ENCODE peak calls at places on chromosomes 2 and 18, in five cellular contexts. D, K, O, W and P are unnamed samples. For H3K4me1, the result is how much of the 10 kb centered on the place peaks cover.

GRCh38 chr2:48712151-48712550 is 43.4 kb downstream of the LHCGR start:
- DNase-seq in W (no peak), K (no peak), D (no peak), O (no peak), P (no peak)

GRCh38 chr2:210399440-210400041 is 77.0 kb downstream of the LANCL1 start:
- DNase-seq in K (no peak), O (no peak), W (peak), D (no peak), P (no peak)

GRCh38 chr2:205934443-205934842 is 151.5 kb downstream of the INO80D start:
- DNase-seq in O (no peak), W (peak), D (no peak), K (no peak), P (no peak)

GRCh38 chr18:62881509-62882016 is 166.2 kb downstream of the PHLPP1 start:
- DNase-seq in K (no peak), O (no peak), D (no peak), W (peak), P (no peak)

GRCh38 chr2:30266051-30266621 is 34.8 kb downstream of the LBH start:
- DNase-seq in W (no peak), K (no peak), O (peak), D (peak), P (no peak)

GRCh38 chr2:103289101-103289725 is 527.4 kb downstream of the TMEM182 start:
- DNase-seq in D (no peak), O (no peak), W (no peak), K (no peak), P (no peak)

GRCh38 chr2:223725986-223726970 is 111.1 kb downstream of the AP1S3 start:
- DNase-seq in D (no peak), K (no peak), O (no peak), W (no peak), P (no peak)

GRCh38 chr18:55494441-55494840 is 93.6 kb downstream of the TCF4 start:
- DNase-seq in K (no peak), D (no peak), O (no peak), W (no peak), P (no peak)

GRCh38 chr2:120547662-120548061 is 188.0 kb upstream of the GLI2 start:
- DNase-seq in O (peak), W (no peak), K (no peak), D (peak), P (no peak)

GRCh38 chr2:73981081-73981968 is 3.4 kb upstream of the TET3 start:
- DNase-seq in W (peak), O (peak), D (peak), K (no peak), P (no peak)

GRCh38 chr18:33928226-33928625 is 296.5 kb downstream of the NOL4 start:
- DNase-seq in D (no peak), O (no peak), K (no peak), W (no peak), P (no peak)

GRCh38 chr2:207224391-207224790 is 58.6 kb upstream of the KLF7 start:
- DNase-seq in W (no peak), K (no peak), O (no peak), D (no peak), P (no peak)

GRCh38 chr2:79935771-79936657 is 368.5 kb downstream of the LRRTM1 start:
- DNase-seq in D (peak), W (no peak), K (no peak), O (no peak), P (peak)

GRCh38 chr18:47870605-47871004 is 59.9 kb downstream of the SMAD2 start:
- DNase-seq in D (no peak), W (no peak), K (no peak), O (no peak), P (no peak)

GRCh38 chr2:173415663-173416469 is 61.2 kb downstream of the CDCA7 start:
- DNase-seq in W (no peak), O (no peak), D (no peak), K (no peak), P (no peak)

GRCh38 chr2:160566717-160567116 is 73.1 kb upstream of the RBMS1 start:
- DNase-seq in O (no peak), W (no peak), K (no peak), D (no peak), P (no peak)

GRCh38 chr18:31199190-31199769 is 36.6 kb upstream of the DSC1 start:
- DNase-seq in O (no peak), K (no peak), D (no peak), W (no peak), P (peak)

GRCh38 chr2:236574424-236575145 is 5.0 kb downstream of the ACKR3 start:
- DNase-seq in K (no peak), D (no peak), O (no peak), W (no peak), P (no peak)

GRCh38 chr18:61448316-61448715 is 115.1 kb downstream of the CDH20 start:
- DNase-seq in K (no peak), D (no peak), O (no peak), W (no peak), P (no peak)

GRCh38 chr2:161337247-161337646 is 29.0 kb downstream of the PSMD14 start:
- DNase-seq in D (no peak), W (no peak), O (no peak), K (no peak), P (no peak)

GRCh38 chr2:231200805-231201474 is 2.5 kb downstream of the ARMC9 start:
- DNase-seq in K (no peak), W (no peak), D (no peak), O (no peak), P (no peak)

GRCh38 chr2:187395276-187396015 is 52.6 kb downstream of the CALCRL start:
- DNase-seq in O (no peak), K (no peak), D (no peak), W (no peak), P (no peak)

GRCh38 chr2:156883828-156884615 is 373.5 kb upstream of the GALNT5 start:
- DNase-seq in K (no peak), W (no peak), D (no peak), O (no peak), P (no peak)

GRCh38 chr2:71618327-71619113 is 165.2 kb downstream of the DYSF start:
- DNase-seq in O (no peak), W (no peak), K (peak), D (peak), P (peak)

GRCh38 chr2:10504994-10505820 is 57.1 kb upstream of the ODC1 start:
- DNase-seq in O (peak), W (no peak), D (peak), K (peak), P (no peak)

GRCh38 chr2:10162586-10163497 is 40.3 kb downstream of the RRM2 start:
- DNase-seq in K (no peak), O (peak), W (no peak), D (no peak), P (no peak)

GRCh38 chr2:36438454-36438977 is 82.9 kb downstream of the CRIM1 start:
- DNase-seq in K (no peak), W (peak), D (no peak), O (no peak), P (no peak)
- TF ChIP-seq POLR2AphosphoS5 in K (peak), W (no peak), D (peak), O (no peak), P (peak)

GRCh38 chr18:44786257-44786656 is 105.6 kb downstream of the SETBP1 start:
- DNase-seq in O (no peak), K (no peak), D (no peak), W (no peak), P (no peak)

GRCh38 chr18:44790860-44791259 is 110.2 kb downstream of the SETBP1 start:
- DNase-seq in K (no peak), W (no peak), D (no peak), O (no peak), P (no peak)

GRCh38 chr18:44786697-44787096 is 106.0 kb downstream of the SETBP1 start:
- DNase-seq in K (no peak), W (no peak), D (no peak), O (no peak), P (no peak)

GRCh38 chr18:44789704-44790103 is 109.0 kb downstream of the SETBP1 start:
- DNase-seq in K (no peak), D (no peak), W (no peak), O (no peak), P (no peak)

DNA sequence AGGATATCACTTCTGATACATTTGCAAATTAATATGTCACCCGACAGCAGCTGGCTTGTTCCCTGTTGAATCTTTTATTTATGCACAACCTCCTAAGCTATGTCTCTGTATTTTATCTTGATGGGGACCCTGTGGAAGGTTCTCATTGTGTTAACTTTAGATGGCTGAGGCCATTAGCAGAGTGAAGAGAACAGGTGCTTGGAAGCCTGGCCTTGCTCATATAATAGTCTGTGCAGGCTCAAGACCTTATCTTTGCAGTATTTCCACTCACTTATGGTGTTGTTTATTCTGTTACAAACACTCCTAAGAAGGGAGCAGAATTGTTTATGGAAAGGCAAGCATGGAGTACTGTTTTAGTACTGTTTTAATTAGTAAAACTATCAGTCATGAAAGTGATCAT is 107.6 kb downstream of the SETBP1 start:
- DNase-seq in O (no peak), D (no peak), K (no peak), W (no peak), P (no peak)
- H3K4me1 ChIP-seq in O (under half), D (under half), K (under half), W (under half), P (under half)

DNA sequence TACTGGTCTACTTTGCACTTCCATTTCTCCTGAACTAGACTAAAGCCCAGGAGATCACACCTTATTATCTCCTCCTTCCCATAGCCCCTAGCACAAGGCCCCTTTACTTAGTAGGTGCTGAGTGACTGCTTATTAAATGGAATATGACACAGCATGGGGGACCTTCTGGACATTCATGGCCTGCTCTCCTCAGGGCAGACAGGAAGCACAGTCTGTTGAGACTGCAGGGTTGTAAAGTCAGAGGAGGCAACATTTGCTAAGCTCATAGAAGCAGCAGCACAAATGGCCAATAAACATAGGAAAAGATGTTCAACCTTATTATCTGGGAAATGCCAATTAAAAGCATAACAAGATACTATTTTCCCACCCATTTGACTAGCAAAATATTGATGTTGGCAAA is 75.3 kb downstream of the DNMT3A start:
- DNase-seq in K (no peak), D (no peak), W (no peak), O (no peak), P (no peak)
- TF ChIP-seq POLR2AphosphoS5 in K (no peak), D (no peak), W (no peak), O (no peak), P (no peak)

GRCh38 chr2:20588918-20589871 is 61.7 kb downstream of the HS1BP3 start:
- DNase-seq in K (no peak), W (no peak), D (peak), O (peak), P (no peak)
- H3K4me1 ChIP-seq in K (half or more), W (under half), D (under half), O (under half), P (under half)

GRCh38 chr2:85541753-85542457 is 2.9 kb downstream of the MAT2A start:
- DNase-seq in K (no peak), W (no peak), O (no peak), D (peak), P (peak)

GRCh38 chr2:85545780-85546240 is 6.8 kb downstream of the MAT2A start:
- DNase-seq in W (peak), K (no peak), D (no peak), O (no peak), P (no peak)

GRCh38 chr2:85540131-85540587 is 1.2 kb downstream of the MAT2A start:
- DNase-seq in W (no peak), D (no peak), K (no peak), O (no peak), P (no peak)

GRCh38 chr2:85541262-85541661 is 2.3 kb downstream of the MAT2A start:
- DNase-seq in O (no peak), D (no peak), K (no peak), W (no peak), P (no peak)

GRCh38 chr2:85542777-85543176 is 3.8 kb downstream of the MAT2A start:
- DNase-seq in W (no peak), O (no peak), D (no peak), K (no peak), P (no peak)
- TF ChIP-seq POLR2AphosphoS5 in W (no peak), O (no peak), D (no peak), K (no peak), P (no peak)

GRCh38 chr18:79962835-79963657 is 1.4 kb upstream of the HSBP1L1 start:
- DNase-seq in O (no peak), W (no peak), D (no peak), K (no peak), P (no peak)
- H3K4me1 ChIP-seq in O (under half), W (under half), D (under half), K (under half), P (under half)

DNA sequence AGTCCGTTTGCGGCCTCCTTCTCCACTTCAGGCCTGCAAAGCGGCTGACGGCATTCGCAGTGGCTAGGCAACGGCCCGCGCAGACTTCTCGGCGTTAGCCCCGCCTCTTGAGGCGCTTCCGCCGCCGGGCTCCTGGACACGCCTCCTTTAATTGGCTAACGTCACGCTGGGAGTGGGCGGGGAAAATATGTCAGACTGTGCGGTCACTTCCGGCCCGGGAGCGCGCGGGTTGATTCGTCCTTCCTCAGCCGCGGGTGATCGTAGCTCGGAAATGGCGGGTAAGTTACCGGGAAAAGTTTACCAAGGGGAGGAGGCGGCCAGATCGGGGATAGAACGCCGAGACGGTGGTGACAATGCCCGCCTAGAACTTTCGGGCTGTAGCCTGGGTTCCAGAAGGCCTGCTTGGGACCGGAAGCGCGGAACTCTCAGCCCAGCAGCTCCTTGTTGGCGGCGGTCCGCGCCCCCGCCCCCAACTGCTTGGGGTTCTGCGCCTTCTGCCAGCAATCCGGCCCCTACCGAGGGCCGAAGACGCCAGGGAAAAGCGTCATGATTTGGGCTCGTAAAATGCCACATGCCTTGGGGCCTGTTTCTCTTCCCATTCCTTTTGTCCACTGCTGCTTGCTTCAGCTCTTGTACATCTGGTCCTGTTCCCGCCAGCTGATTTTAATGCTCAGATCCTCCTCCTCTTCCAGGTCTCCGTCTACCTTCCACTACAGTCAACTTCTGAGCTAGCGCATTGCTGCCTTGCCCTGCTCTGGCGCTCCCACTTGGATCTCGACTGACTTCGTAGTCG is at the start of gene HAT1:
- DNase-seq in K (peak), W (peak), D (peak), O (peak), P (peak)
- TF ChIP-seq POLR2AphosphoS5 in K (peak), W (peak), D (peak), O (peak), P (peak)